ENCODE peak calls at places on chromosomes 4 and X, in five cellular contexts. E is GM23248, I is hepatocyte, N is PC-3, T is neural progenitor cell. U is an unnamed sample.

GRCh38 chr4:172124656-172125308 is 311.6 kb downstream of the GALNTL6 start:
- DNase-seq in T (no peak), I (no peak), E (no peak), N (no peak), U (no peak)

GRCh38 chr4:156779774-156780173 is 191.8 kb downstream of the PDGFC start:
- DNase-seq in I (no peak), E (peak), N (peak), T (no peak), U (no peak)

GRCh38 chrX:41333744-41333993 is 293 bp upstream of the DDX3X start:
- DNase-seq in I (peak), N (peak), T (peak), E (peak), U (peak)

GRCh38 chrX:56788229-56788628 is 59.2 kb downstream of the NBDY start:
- DNase-seq in E (no peak), T (no peak), I (no peak), N (no peak), U (peak)

GRCh38 chrX:131677655-131678628 is 134.1 kb downstream of the OR13H1 start:
- DNase-seq in E (peak), N (peak), T (peak), I (peak), U (peak)

GRCh38 chrX:48794993-48795501 is 6.8 kb upstream of the HDAC6 start:
- DNase-seq in T (no peak), I (peak), N (peak), E (peak), U (no peak)

GRCh38 chr4:121462660-121463261 is 81.9 kb upstream of the QRFPR start:
- DNase-seq in E (peak), N (peak), T (peak), I (peak), U (peak)

GRCh38 chr4:109631709-109632108 is 71.5 kb downstream of the CASP6 start:
- DNase-seq in N (peak), I (peak), T (peak), E (peak), U (no peak)

GRCh38 chr4:105122334-105122733 is 24.3 kb upstream of the TET2 start:
- DNase-seq in E (peak), N (peak), T (peak), I (peak), U (no peak)

GRCh38 chr4:128700659-128701350 is 108.7 kb upstream of the JADE1 start:
- DNase-seq in T (no peak), N (no peak), E (peak), I (no peak), U (no peak)

GRCh38 chrX:107288676-107289075 is 82.3 kb downstream of the DNAAF6 start:
- DNase-seq in T (no peak), E (no peak), N (peak), I (no peak), U (no peak)

GRCh38 chr4:136637071-136637777 is 895.1 kb downstream of the PCDH18 start:
- DNase-seq in I (peak), T (peak), N (peak), E (peak), U (no peak)

GRCh38 chr4:173237152-173237551 is 68.5 kb downstream of the GALNT7 start:
- DNase-seq in N (peak), E (no peak), T (no peak), I (no peak), U (no peak)

GRCh38 chrX:118839334-118839958 is 15.8 kb downstream of the ZCCHC12 start:
- DNase-seq in E (peak), N (peak), T (peak), I (peak), U (no peak)

GRCh38 chr4:70660106-70660505 is 6.2 kb downstream of the JCHAIN start:
- DNase-seq in E (no peak), I (no peak), T (no peak), N (no peak), U (no peak)

GRCh38 chr4:99863804-99864203 is 30.4 kb downstream of the LAMTOR3 start:
- DNase-seq in T (no peak), E (peak), N (peak), I (peak), U (no peak)

GRCh38 chr4:74501579-74501978 is 56.6 kb downstream of the AREG start:
- DNase-seq in E (peak), I (no peak), N (peak), T (no peak), U (no peak)

GRCh38 chrX:46575991-46576392 is 2.4 kb downstream of the CHST7 start:
- DNase-seq in I (no peak), E (peak), T (peak), N (peak), U (no peak)

GRCh38 chrX:11336201-11336600 is 43.0 kb downstream of the AMELX start:
- DNase-seq in T (no peak), N (no peak), I (no peak), E (no peak), U (peak)
- H2AFZ ChIP-seq in T (no peak), N (no peak), I (no peak), E (no peak), U (no peak)

GRCh38 chr4:56048621-56049427 is 100.1 kb downstream of the CEP135 start:
- DNase-seq in T (peak), E (peak), I (peak), N (peak), U (peak)
- TF ChIP-seq EZH2 in T (no peak), E (no peak), I (no peak), N (no peak), U (no peak)

DNA sequence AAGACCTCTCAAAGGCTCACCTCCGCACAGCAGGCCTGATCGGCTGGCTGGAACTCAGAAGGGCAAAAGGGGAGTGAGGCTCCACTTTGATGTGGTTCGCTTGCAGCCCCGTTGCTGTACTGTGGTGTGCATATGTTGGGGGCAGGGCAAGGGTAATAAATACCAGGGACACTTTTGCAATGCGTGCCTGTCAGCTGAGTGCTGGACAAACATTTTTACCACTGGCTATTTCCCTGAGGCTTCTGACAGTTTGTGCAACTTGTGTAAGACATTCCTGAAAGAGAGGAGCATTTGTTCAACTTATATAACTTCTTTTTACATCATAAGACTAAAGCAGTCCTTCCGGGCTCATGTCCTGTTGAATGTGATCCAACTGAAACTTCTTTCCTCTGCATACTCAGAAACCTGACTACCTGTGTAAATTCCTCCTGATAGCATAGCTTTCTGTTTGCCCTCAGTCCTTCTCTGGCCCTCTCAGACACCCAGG is 82.3 kb downstream of the SPRY1 start:
- DNase-seq in I (peak), N (peak), E (no peak), T (no peak), U (no peak)
- H2AFZ ChIP-seq in I (no peak), N (peak), E (no peak), T (no peak), U (no peak)

GRCh38 chr4:4675051-4675581 is 133.3 kb upstream of the STX18 start:
- DNase-seq in N (no peak), E (no peak), T (no peak), I (no peak), U (no peak)

GRCh38 chr4:4675636-4676035 is 133.8 kb upstream of the STX18 start:
- DNase-seq in I (no peak), E (no peak), N (no peak), T (no peak), U (no peak)

GRCh38 chr4:4680758-4681157 is 138.9 kb upstream of the STX18 start:
- DNase-seq in E (peak), I (no peak), T (no peak), N (no peak), U (no peak)

GRCh38 chr4:4680243-4680642 is 138.4 kb upstream of the STX18 start:
- DNase-seq in E (no peak), T (no peak), N (no peak), I (no peak), U (no peak)

GRCh38 chr4:4677825-4678522 is 136.1 kb upstream of the STX18 start:
- DNase-seq in T (peak), E (peak), N (no peak), I (peak), U (no peak)
- TF ChIP-seq EZH2 in T (peak), E (no peak), N (no peak), I (no peak), U (no peak)

U was measured in MM.1S.